ENCODE peak calls at places on chromosomes 6 and 20, in seven cellular contexts. One of them, this sample, is unnamed.

GRCh38 chr20:38032585-38033329 is 499 bp downstream of the TTI1 start:
- DNase-seq in OCI-LY7: peak
- DNase-seq in pancreas: peak
- DNase-seq in psoas muscle: no peak
- DNase-seq in HCT116: no peak
- DNase-seq in substantia nigra: no peak
- DNase-seq in effector memory CD4-positive, alpha-beta T cell: no peak
- DNase-seq in this sample: no peak

GRCh38 chr6:158279615-158280014 is 32.6 kb upstream of the TULP4 start:
- DNase-seq in OCI-LY7: no peak
- DNase-seq in pancreas: no peak
- DNase-seq in psoas muscle: no peak
- DNase-seq in HCT116: no peak
- DNase-seq in substantia nigra: no peak
- DNase-seq in effector memory CD4-positive, alpha-beta T cell: no peak
- DNase-seq in this sample: no peak

GRCh38 chr20:56360133-56360898 is 1.5 kb downstream of the FAM210B start:
- DNase-seq in OCI-LY7: no peak
- DNase-seq in pancreas: no peak
- DNase-seq in psoas muscle: no peak
- DNase-seq in HCT116: no peak
- DNase-seq in substantia nigra: no peak
- DNase-seq in effector memory CD4-positive, alpha-beta T cell: no peak
- DNase-seq in this sample: no peak

GRCh38 chr6:160132776-160133338 is 11.2 kb downstream of the SLC22A1 start:
- DNase-seq in OCI-LY7: no peak
- DNase-seq in pancreas: no peak
- DNase-seq in psoas muscle: no peak
- DNase-seq in HCT116: no peak
- DNase-seq in substantia nigra: no peak
- DNase-seq in effector memory CD4-positive, alpha-beta T cell: no peak
- DNase-seq in this sample: no peak

GRCh38 chr6:71965404-71965803 is 79.1 kb downstream of the RIMS1 start:
- DNase-seq in OCI-LY7: peak
- DNase-seq in pancreas: no peak
- DNase-seq in psoas muscle: no peak
- DNase-seq in HCT116: no peak
- DNase-seq in substantia nigra: no peak
- DNase-seq in effector memory CD4-positive, alpha-beta T cell: no peak
- DNase-seq in this sample: no peak

GRCh38 chr20:38073307-38074010 is 39.9 kb downstream of the RPRD1B start:
- DNase-seq in OCI-LY7: peak
- DNase-seq in pancreas: peak
- DNase-seq in psoas muscle: peak
- DNase-seq in HCT116: peak
- DNase-seq in substantia nigra: no peak
- DNase-seq in effector memory CD4-positive, alpha-beta T cell: no peak
- DNase-seq in this sample: peak

GRCh38 chr6:25050356-25050755 is 114.6 kb upstream of the RIPOR2 start:
- DNase-seq in OCI-LY7: peak
- DNase-seq in pancreas: no peak
- DNase-seq in psoas muscle: no peak
- DNase-seq in HCT116: no peak
- DNase-seq in substantia nigra: no peak
- DNase-seq in effector memory CD4-positive, alpha-beta T cell: peak
- DNase-seq in this sample: peak

GRCh38 chr6:145453376-145453775 is 281.9 kb downstream of the EPM2A start:
- DNase-seq in OCI-LY7: no peak
- DNase-seq in pancreas: no peak
- DNase-seq in psoas muscle: no peak
- DNase-seq in HCT116: peak
- DNase-seq in substantia nigra: no peak
- DNase-seq in effector memory CD4-positive, alpha-beta T cell: no peak
- DNase-seq in this sample: no peak

GRCh38 chr6:42820509-42821340 is 38.9 kb downstream of the BICRAL start:
- DNase-seq in OCI-LY7: no peak
- DNase-seq in pancreas: no peak
- DNase-seq in psoas muscle: peak
- DNase-seq in HCT116: no peak
- DNase-seq in substantia nigra: no peak
- DNase-seq in effector memory CD4-positive, alpha-beta T cell: no peak
- DNase-seq in this sample: no peak

GRCh38 chr20:46951840-46952497 is 57.3 kb downstream of the EYA2 start:
- DNase-seq in OCI-LY7: no peak
- DNase-seq in pancreas: no peak
- DNase-seq in psoas muscle: no peak
- DNase-seq in HCT116: no peak
- DNase-seq in substantia nigra: no peak
- DNase-seq in effector memory CD4-positive, alpha-beta T cell: no peak
- DNase-seq in this sample: no peak

GRCh38 chr20:35104685-35105295 is 12.2 kb upstream of the TRPC4AP start:
- DNase-seq in OCI-LY7: no peak
- DNase-seq in pancreas: no peak
- DNase-seq in psoas muscle: no peak
- DNase-seq in HCT116: no peak
- DNase-seq in substantia nigra: no peak
- DNase-seq in effector memory CD4-positive, alpha-beta T cell: no peak
- DNase-seq in this sample: no peak

GRCh38 chr20:35106827-35107380 is 14.3 kb upstream of the TRPC4AP start:
- DNase-seq in OCI-LY7: no peak
- DNase-seq in pancreas: no peak
- DNase-seq in psoas muscle: no peak
- DNase-seq in HCT116: no peak
- DNase-seq in substantia nigra: no peak
- DNase-seq in effector memory CD4-positive, alpha-beta T cell: no peak
- DNase-seq in this sample: no peak

GRCh38 chr20:35111141-35111888 is 18.7 kb upstream of the TRPC4AP start:
- DNase-seq in OCI-LY7: no peak
- DNase-seq in pancreas: no peak
- DNase-seq in psoas muscle: no peak
- DNase-seq in HCT116: no peak
- DNase-seq in substantia nigra: no peak
- DNase-seq in effector memory CD4-positive, alpha-beta T cell: no peak
- DNase-seq in this sample: no peak

GRCh38 chr20:35108921-35109320 is 16.3 kb upstream of the TRPC4AP start:
- DNase-seq in OCI-LY7: no peak
- DNase-seq in pancreas: no peak
- DNase-seq in psoas muscle: no peak
- DNase-seq in HCT116: no peak
- DNase-seq in substantia nigra: no peak
- DNase-seq in effector memory CD4-positive, alpha-beta T cell: no peak
- DNase-seq in this sample: no peak
- H3K27ac ChIP-seq in OCI-LY7: no peak
- H3K27ac ChIP-seq in pancreas: no peak
- H3K27ac ChIP-seq in psoas muscle: no peak
- H3K27ac ChIP-seq in HCT116: no peak
- H3K27ac ChIP-seq in substantia nigra: no peak
- H3K27ac ChIP-seq in effector memory CD4-positive, alpha-beta T cell: no peak
- H3K27ac ChIP-seq in this sample: no peak

DNA sequence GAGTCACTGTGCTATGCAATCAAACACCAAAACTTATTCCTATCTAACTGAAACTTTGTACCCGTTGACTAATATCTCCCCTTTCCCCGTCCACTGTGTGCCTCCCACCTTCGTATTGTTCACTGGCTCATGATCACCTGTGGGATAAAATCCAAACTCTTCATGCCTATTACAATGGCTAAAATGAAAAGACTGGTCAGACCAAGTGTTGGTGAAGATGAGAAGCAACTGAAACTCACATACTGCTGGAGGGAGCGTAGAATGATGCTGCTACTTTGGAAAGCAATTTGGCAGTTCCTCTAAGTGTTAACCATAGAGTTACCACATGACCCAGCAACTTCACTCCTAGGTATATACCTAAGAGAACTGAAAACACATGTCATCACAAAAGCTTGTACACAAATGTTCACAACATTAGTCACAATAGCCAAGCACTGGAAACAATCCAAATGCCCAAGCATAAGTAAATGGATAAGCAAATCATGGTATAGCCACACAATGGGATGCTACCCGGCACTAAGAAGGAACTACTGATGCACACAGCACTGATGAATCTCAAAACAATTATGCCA is 13.1 kb downstream of the RPS10 start:
- DNase-seq in OCI-LY7: no peak
- DNase-seq in pancreas: no peak
- DNase-seq in psoas muscle: no peak
- DNase-seq in HCT116: no peak
- DNase-seq in substantia nigra: no peak
- DNase-seq in effector memory CD4-positive, alpha-beta T cell: no peak
- DNase-seq in this sample: no peak
- H3K27ac ChIP-seq in OCI-LY7: no peak
- H3K27ac ChIP-seq in pancreas: no peak
- H3K27ac ChIP-seq in psoas muscle: no peak
- H3K27ac ChIP-seq in HCT116: no peak
- H3K27ac ChIP-seq in substantia nigra: peak
- H3K27ac ChIP-seq in effector memory CD4-positive, alpha-beta T cell: no peak
- H3K27ac ChIP-seq in this sample: no peak

GRCh38 chr6:1552296-1552761 is 57.4 kb upstream of the FOXC1 start:
- DNase-seq in OCI-LY7: peak
- DNase-seq in pancreas: no peak
- DNase-seq in psoas muscle: no peak
- DNase-seq in HCT116: peak
- DNase-seq in substantia nigra: no peak
- DNase-seq in effector memory CD4-positive, alpha-beta T cell: no peak
- DNase-seq in this sample: peak
- H3K27ac ChIP-seq in OCI-LY7: no peak
- H3K27ac ChIP-seq in pancreas: no peak
- H3K27ac ChIP-seq in psoas muscle: no peak
- H3K27ac ChIP-seq in HCT116: no peak
- H3K27ac ChIP-seq in substantia nigra: no peak
- H3K27ac ChIP-seq in effector memory CD4-positive, alpha-beta T cell: no peak
- H3K27ac ChIP-seq in this sample: no peak

GRCh38 chr6:128463942-128464341 is 56.5 kb downstream of the PTPRK start:
- DNase-seq in OCI-LY7: no peak
- DNase-seq in pancreas: no peak
- DNase-seq in psoas muscle: no peak
- DNase-seq in HCT116: no peak
- DNase-seq in substantia nigra: no peak
- DNase-seq in effector memory CD4-positive, alpha-beta T cell: no peak
- DNase-seq in this sample: no peak
- H3K27ac ChIP-seq in OCI-LY7: no peak
- H3K27ac ChIP-seq in pancreas: no peak
- H3K27ac ChIP-seq in psoas muscle: no peak
- H3K27ac ChIP-seq in HCT116: no peak
- H3K27ac ChIP-seq in substantia nigra: peak
- H3K27ac ChIP-seq in effector memory CD4-positive, alpha-beta T cell: no peak
- H3K27ac ChIP-seq in this sample: no peak

GRCh38 chr6:44115866-44116265 is 11.4 kb downstream of the MRPL14 start:
- DNase-seq in OCI-LY7: no peak
- DNase-seq in pancreas: no peak
- DNase-seq in psoas muscle: no peak
- DNase-seq in HCT116: no peak
- DNase-seq in substantia nigra: no peak
- DNase-seq in effector memory CD4-positive, alpha-beta T cell: no peak
- DNase-seq in this sample: no peak

GRCh38 chr6:44119704-44120262 is 7.5 kb downstream of the MRPL14 start:
- DNase-seq in OCI-LY7: no peak
- DNase-seq in pancreas: no peak
- DNase-seq in psoas muscle: no peak
- DNase-seq in HCT116: no peak
- DNase-seq in substantia nigra: no peak
- DNase-seq in effector memory CD4-positive, alpha-beta T cell: no peak
- DNase-seq in this sample: no peak

GRCh38 chr6:44117397-44118128 is 9.7 kb downstream of the MRPL14 start:
- DNase-seq in OCI-LY7: no peak
- DNase-seq in pancreas: peak
- DNase-seq in psoas muscle: no peak
- DNase-seq in HCT116: no peak
- DNase-seq in substantia nigra: no peak
- DNase-seq in effector memory CD4-positive, alpha-beta T cell: no peak
- DNase-seq in this sample: no peak

GRCh38 chr6:44113396-44113795 is 13.9 kb downstream of the MRPL14 start:
- DNase-seq in OCI-LY7: no peak
- DNase-seq in pancreas: no peak
- DNase-seq in psoas muscle: no peak
- DNase-seq in HCT116: no peak
- DNase-seq in substantia nigra: no peak
- DNase-seq in effector memory CD4-positive, alpha-beta T cell: no peak
- DNase-seq in this sample: no peak

GRCh38 chr6:44116643-44117382 is 10.4 kb downstream of the MRPL14 start:
- DNase-seq in OCI-LY7: no peak
- DNase-seq in pancreas: no peak
- DNase-seq in psoas muscle: no peak
- DNase-seq in HCT116: no peak
- DNase-seq in substantia nigra: no peak
- DNase-seq in effector memory CD4-positive, alpha-beta T cell: no peak
- DNase-seq in this sample: no peak
- H3K27ac ChIP-seq in OCI-LY7: no peak
- H3K27ac ChIP-seq in pancreas: peak
- H3K27ac ChIP-seq in psoas muscle: peak
- H3K27ac ChIP-seq in HCT116: no peak
- H3K27ac ChIP-seq in substantia nigra: no peak
- H3K27ac ChIP-seq in effector memory CD4-positive, alpha-beta T cell: no peak
- H3K27ac ChIP-seq in this sample: no peak

GRCh38 chr20:59984551-59984950 is 26.3 kb downstream of the CDH26 start:
- DNase-seq in OCI-LY7: peak
- DNase-seq in pancreas: no peak
- DNase-seq in psoas muscle: no peak
- DNase-seq in HCT116: no peak
- DNase-seq in substantia nigra: no peak
- DNase-seq in effector memory CD4-positive, alpha-beta T cell: no peak
- DNase-seq in this sample: no peak
- H3K27ac ChIP-seq in OCI-LY7: no peak
- H3K27ac ChIP-seq in pancreas: no peak
- H3K27ac ChIP-seq in psoas muscle: no peak
- H3K27ac ChIP-seq in HCT116: no peak
- H3K27ac ChIP-seq in substantia nigra: no peak
- H3K27ac ChIP-seq in effector memory CD4-positive, alpha-beta T cell: no peak
- H3K27ac ChIP-seq in this sample: no peak